ENCODE peak calls at places on chromosomes 6 and 20, in ten cellular contexts. A is stimulated activated CD8-positive, alpha-beta memory T cell treated with anti-CD3 and anti-CD28 coated beads, Interleukin-7, amount 100 ng/mL, for 24 hours; C is cardiac fibroblast; G is GM20000; X is HS-27A; K is heart left ventricle; H is A172; N is EL; B is NCI-H1105 treated with DMSO at 0.1 percent for 48 hours; P is RPMI8226. J is an unnamed sample.

GRCh38 chr6:33843086-33843695 is 39.4 kb upstream of the MLN start:
- DNase-seq in A (no peak), C (no peak), G (no peak), X (no peak), K (no peak), H (no peak), N (no peak), B (no peak), P (no peak), J (no peak)

GRCh38 chr20:34921436-34921835 is 34.2 kb downstream of the GSS start:
- DNase-seq in A (no peak), C (no peak), G (no peak), X (no peak), K (no peak), H (no peak), N (no peak), B (no peak), P (no peak), J (no peak)

GRCh38 chr20:53865905-53866786 is 204.2 kb downstream of the BCAS1 start:
- DNase-seq in A (no peak), C (peak), G (no peak), X (no peak), K (peak), H (peak), N (peak), B (peak), P (peak), J (no peak)

GRCh38 chr6:16555550-16555949 is 205.7 kb downstream of the ATXN1 start:
- DNase-seq in A (no peak), C (no peak), G (no peak), X (no peak), K (no peak), H (no peak), N (no peak), B (no peak), P (no peak), J (no peak)

GRCh38 chr6:139271056-139271455 is 20.7 kb downstream of the TXLNB start:
- DNase-seq in A (no peak), C (no peak), G (peak), X (peak), K (no peak), H (peak), N (no peak), B (no peak), P (no peak), J (no peak)

GRCh38 chr20:34724172-34724571 is 20.0 kb downstream of the TP53INP2 start:
- DNase-seq in A (no peak), C (no peak), G (no peak), X (no peak), K (no peak), H (no peak), N (no peak), B (no peak), P (no peak), J (no peak)

GRCh38 chr6:78615430-78615904 is 251.9 kb upstream of the IRAK1BP1 start:
- DNase-seq in A (no peak), C (no peak), G (no peak), X (no peak), K (no peak), H (no peak), N (peak), B (no peak), P (no peak), J (no peak)

GRCh38 chr6:62345962-62346689 is 60.1 kb upstream of the KHDRBS2 start:
- DNase-seq in A (no peak), C (no peak), G (no peak), X (no peak), K (no peak), H (no peak), N (no peak), B (no peak), P (no peak), J (no peak)

GRCh38 chr6:108250240-108250866 is 10.5 kb downstream of the SNX3 start:
- DNase-seq in A (no peak), C (peak), G (peak), X (no peak), K (no peak), H (no peak), N (peak), B (no peak), P (no peak), J (no peak)

GRCh38 chr6:95439741-95440140 is 137.6 kb upstream of the MANEA start:
- DNase-seq in A (no peak), C (no peak), G (no peak), X (no peak), K (no peak), H (no peak), N (no peak), B (no peak), P (no peak), J (no peak)

GRCh38 chr6:43129434-43130194 is 41.5 kb upstream of the SRF start:
- DNase-seq in A (no peak), C (peak), G (peak), X (no peak), K (no peak), H (peak), N (peak), B (no peak), P (peak), J (no peak)

GRCh38 chr6:108417027-108417426 is 122.2 kb downstream of the AFG1L start:
- DNase-seq in A (no peak), C (peak), G (no peak), X (no peak), K (no peak), H (no peak), N (no peak), B (no peak), P (no peak), J (no peak)

GRCh38 chr6:153872946-153873345 is 166.1 kb upstream of the OPRM1 start:
- DNase-seq in A (no peak), C (no peak), G (no peak), X (no peak), K (no peak), H (peak), N (no peak), B (no peak), P (no peak), J (no peak)

GRCh38 chr6:41408576-41408975 is 73.2 kb downstream of the NCR2 start:
- DNase-seq in A (no peak), C (no peak), G (no peak), X (no peak), K (no peak), H (no peak), N (no peak), B (no peak), P (no peak), J (no peak)

GRCh38 chr6:163338671-163339405 is 75.7 kb upstream of the QKI start:
- DNase-seq in A (no peak), C (peak), G (no peak), X (no peak), K (peak), H (no peak), N (peak), B (no peak), P (peak), J (no peak)

GRCh38 chr6:946546-946945 is 253.6 kb upstream of the EXOC2 start:
- DNase-seq in A (no peak), C (no peak), G (no peak), X (no peak), K (no peak), H (no peak), N (peak), B (no peak), P (no peak), J (peak)

GRCh38 chr6:168035661-168036616 is 38.5 kb downstream of the KIF25 start:
- DNase-seq in A (no peak), C (peak), G (no peak), X (no peak), K (peak), H (peak), N (peak), B (peak), P (peak), J (no peak)

GRCh38 chr20:32458061-32458836 is 100.1 kb downstream of the ASXL1 start:
- DNase-seq in A (no peak), C (no peak), G (no peak), X (no peak), K (no peak), H (no peak), N (no peak), B (no peak), P (no peak), J (no peak)